ENCODE peak calls at places on chromosome 18, in four cellular contexts. One of them, this sample, is unnamed.

GRCh38 chr18:10864722-10865121 is 284.6 kb downstream of the PIEZO2 start:
- DNase-seq in H1: no peak
- DNase-seq in K562: no peak
- DNase-seq in HepG2: no peak
- DNase-seq in this sample: no peak

GRCh38 chr18:35267809-35268208 is 22.2 kb downstream of the ZSCAN30 start:
- DNase-seq in H1: no peak
- DNase-seq in K562: no peak
- DNase-seq in HepG2: no peak
- DNase-seq in this sample: peak; percentile 4

GRCh38 chr18:74082476-74083070 is 65.1 kb downstream of the FBXO15 start:
- DNase-seq in HepG2: peak; percentile 65
- DNase-seq in H1: peak; percentile 77
- DNase-seq in K562: no peak
- DNase-seq in this sample: no peak

GRCh38 chr18:55318864-55319516 is 269.0 kb downstream of the TCF4 start:
- DNase-seq in HepG2: no peak
- DNase-seq in K562: no peak
- DNase-seq in H1: no peak
- DNase-seq in this sample: peak; percentile 81

GRCh38 chr18:39786477-39786876 is 2168.6 kb upstream of the PIK3C3 start:
- DNase-seq in K562: no peak
- DNase-seq in HepG2: no peak
- DNase-seq in H1: no peak
- DNase-seq in this sample: no peak

GRCh38 chr18:13223341-13224148 is 5.0 kb downstream of the LDLRAD4 start:
- DNase-seq in K562: no peak
- DNase-seq in H1: no peak
- DNase-seq in HepG2: no peak
- DNase-seq in this sample: no peak

GRCh38 chr18:11993264-11993916 is 12.1 kb downstream of the IMPA2 start:
- DNase-seq in H1: no peak
- DNase-seq in K562: no peak
- DNase-seq in HepG2: no peak
- DNase-seq in this sample: no peak

GRCh38 chr18:74493689-74494088 is 2.5 kb upstream of the CNDP2 start:
- DNase-seq in H1: peak; percentile 42
- DNase-seq in K562: no peak
- DNase-seq in HepG2: peak; percentile 68
- DNase-seq in this sample: peak; percentile 54

GRCh38 chr18:8957731-8958130 is 144.8 kb upstream of the NDUFV2 start:
- DNase-seq in HepG2: no peak
- DNase-seq in K562: no peak
- DNase-seq in H1: no peak
- DNase-seq in this sample: no peak

GRCh38 chr18:47917923-47918610 is 12.4 kb downstream of the SMAD2 start:
- DNase-seq in HepG2: no peak
- DNase-seq in H1: no peak
- DNase-seq in K562: no peak
- DNase-seq in this sample: no peak

GRCh38 chr18:35410561-35410960 is 33.4 kb upstream of the ZNF396 start:
- DNase-seq in HepG2: no peak
- DNase-seq in H1: no peak
- DNase-seq in K562: no peak
- DNase-seq in this sample: no peak

GRCh38 chr18:48874701-48875162 is 76.0 kb downstream of the SMAD7 start:
- DNase-seq in H1: no peak
- DNase-seq in K562: no peak
- DNase-seq in HepG2: no peak
- DNase-seq in this sample: no peak

GRCh38 chr18:73258375-73259087 is 390.7 kb upstream of the NETO1 start:
- DNase-seq in K562: no peak
- DNase-seq in HepG2: no peak
- DNase-seq in H1: no peak
- DNase-seq in this sample: no peak

GRCh38 chr18:11925800-11926481 is 17.8 kb upstream of the MPPE1 start:
- DNase-seq in K562: peak; percentile 45
- DNase-seq in H1: no peak
- DNase-seq in HepG2: peak; percentile 69
- DNase-seq in this sample: no peak

GRCh38 chr18:13434854-13435253 is 216.3 kb downstream of the LDLRAD4 start:
- DNase-seq in K562: no peak
- DNase-seq in H1: no peak
- DNase-seq in HepG2: no peak
- DNase-seq in this sample: no peak

GRCh38 chr18:46250084-46250811 is 146.1 kb downstream of the HAUS1 start:
- DNase-seq in H1: no peak
- DNase-seq in K562: no peak
- DNase-seq in HepG2: no peak
- DNase-seq in this sample: peak; percentile 76

GRCh38 chr18:78865771-78866310 is 113.8 kb upstream of the SALL3 start:
- DNase-seq in H1: no peak
- DNase-seq in HepG2: no peak
- DNase-seq in K562: no peak
- DNase-seq in this sample: no peak
- TF ChIP-seq JUN in H1: no peak
- TF ChIP-seq JUN in HepG2: no peak
- TF ChIP-seq JUN in K562: no peak
- TF ChIP-seq JUN in this sample: no peak

DNA sequence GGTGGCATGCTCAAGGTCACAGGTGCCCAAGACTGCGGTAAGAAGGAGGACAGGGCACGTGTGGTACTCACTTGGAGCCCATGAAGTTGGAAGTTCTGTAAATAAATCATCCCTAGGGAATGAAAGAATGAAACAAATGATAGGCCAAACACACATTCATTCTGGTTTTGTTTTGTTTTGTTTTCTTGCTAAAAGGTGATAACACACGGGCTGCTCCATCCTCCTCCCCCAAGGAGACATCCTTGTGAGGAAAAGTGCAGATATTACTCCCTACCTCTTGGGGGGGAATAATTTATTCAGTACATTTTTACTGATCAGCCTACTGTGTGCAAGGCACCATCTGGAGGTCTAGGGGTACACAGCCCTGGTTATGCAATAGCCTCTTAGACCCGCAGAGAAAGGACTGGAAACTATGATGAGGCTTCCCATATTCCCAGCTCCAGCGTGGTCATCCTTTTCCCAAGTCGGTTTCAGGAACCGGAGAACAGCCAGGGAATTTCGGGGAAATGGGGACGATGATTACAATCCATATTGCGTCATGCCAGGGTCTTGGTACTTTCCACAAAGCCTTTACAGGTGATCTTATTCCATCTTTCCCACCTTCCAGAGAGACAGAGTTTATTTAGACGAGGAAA is 6.3 kb downstream of the RAX start:
- DNase-seq in H1: no peak
- DNase-seq in HepG2: no peak
- DNase-seq in K562: no peak
- DNase-seq in this sample: no peak
- TF ChIP-seq EZH2 in H1: no peak
- TF ChIP-seq EZH2 in HepG2: no peak
- TF ChIP-seq EZH2 in K562: no peak
- TF ChIP-seq EZH2 in this sample: no peak

DNA sequence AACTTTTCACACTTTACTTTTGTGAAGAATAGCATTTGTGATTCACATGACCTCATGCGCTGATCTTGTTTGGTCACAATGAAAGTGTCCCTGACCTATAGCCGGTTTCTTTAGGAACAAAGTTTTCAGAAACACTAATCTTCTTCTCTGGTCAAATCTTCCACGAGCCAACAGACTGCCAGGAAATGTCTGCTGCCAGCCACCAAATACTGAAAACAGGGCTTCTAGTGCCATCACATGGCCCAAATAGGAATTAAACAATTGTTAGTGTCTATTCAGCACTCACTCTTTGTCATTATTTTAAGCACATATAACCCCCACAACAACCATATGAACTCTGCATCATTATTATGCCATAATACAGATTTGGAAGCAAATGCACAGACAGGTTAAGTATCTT is 286.5 kb upstream of the SYT4 start:
- DNase-seq in K562: no peak
- DNase-seq in HepG2: peak; percentile 12
- DNase-seq in H1: no peak
- DNase-seq in this sample: peak; percentile 48
- TF ChIP-seq JUN in K562: no peak
- TF ChIP-seq JUN in HepG2: no peak
- TF ChIP-seq JUN in H1: no peak
- TF ChIP-seq JUN in this sample: no peak

DNA sequence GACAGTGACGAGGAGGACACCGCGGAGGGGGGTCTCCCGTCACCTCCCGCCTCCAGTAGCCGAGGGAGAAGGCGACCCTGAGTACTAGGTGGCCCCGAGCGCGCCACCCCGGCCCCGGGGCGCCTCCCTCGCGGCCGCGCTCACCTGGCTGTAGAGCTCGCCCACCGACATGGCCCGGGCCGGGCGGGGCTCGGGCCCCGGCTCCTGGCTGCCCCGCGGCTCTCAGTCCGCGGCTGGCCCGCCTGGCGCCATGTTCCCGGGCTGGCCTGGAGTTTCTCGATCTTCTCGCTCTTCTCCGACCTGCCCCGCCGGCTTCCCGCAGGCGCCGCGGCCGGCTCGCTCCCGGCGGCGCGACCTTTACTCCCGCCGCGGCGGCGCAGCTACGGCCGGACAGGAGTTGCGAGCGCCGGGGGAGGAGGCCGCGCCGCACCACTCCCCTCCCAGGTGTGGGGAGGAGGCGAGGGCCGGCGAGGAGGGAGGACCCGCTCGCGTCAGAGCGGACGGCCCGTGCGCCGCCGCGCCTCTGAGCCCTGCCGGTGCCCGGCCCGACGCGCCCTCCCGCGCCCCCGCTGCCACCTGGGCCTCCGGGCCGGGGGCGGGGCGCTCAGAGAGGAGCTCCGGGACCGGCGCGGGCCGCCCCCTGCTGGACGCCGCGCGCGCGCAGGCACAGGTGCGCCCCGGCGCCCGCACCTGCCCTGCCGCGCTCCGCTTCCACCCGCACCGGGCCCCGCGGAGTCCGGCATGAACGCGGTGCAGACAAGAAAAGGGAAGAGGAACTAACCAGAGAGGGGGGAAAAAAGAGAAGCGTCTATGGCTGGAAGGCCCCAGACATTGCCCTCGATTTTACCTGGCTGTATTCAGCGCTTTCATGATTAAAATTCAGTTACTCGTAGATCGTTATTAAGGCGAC is at the start of gene MYO5B:
- DNase-seq in HepG2: peak; percentile 63
- DNase-seq in K562: peak; percentile 81
- DNase-seq in H1: peak; percentile 86
- DNase-seq in this sample: no peak
- TF ChIP-seq EZH2 in HepG2: no peak
- TF ChIP-seq EZH2 in K562: no peak
- TF ChIP-seq EZH2 in H1: peak; percentile 19
- TF ChIP-seq EZH2 in this sample: peak; percentile 95

DNA sequence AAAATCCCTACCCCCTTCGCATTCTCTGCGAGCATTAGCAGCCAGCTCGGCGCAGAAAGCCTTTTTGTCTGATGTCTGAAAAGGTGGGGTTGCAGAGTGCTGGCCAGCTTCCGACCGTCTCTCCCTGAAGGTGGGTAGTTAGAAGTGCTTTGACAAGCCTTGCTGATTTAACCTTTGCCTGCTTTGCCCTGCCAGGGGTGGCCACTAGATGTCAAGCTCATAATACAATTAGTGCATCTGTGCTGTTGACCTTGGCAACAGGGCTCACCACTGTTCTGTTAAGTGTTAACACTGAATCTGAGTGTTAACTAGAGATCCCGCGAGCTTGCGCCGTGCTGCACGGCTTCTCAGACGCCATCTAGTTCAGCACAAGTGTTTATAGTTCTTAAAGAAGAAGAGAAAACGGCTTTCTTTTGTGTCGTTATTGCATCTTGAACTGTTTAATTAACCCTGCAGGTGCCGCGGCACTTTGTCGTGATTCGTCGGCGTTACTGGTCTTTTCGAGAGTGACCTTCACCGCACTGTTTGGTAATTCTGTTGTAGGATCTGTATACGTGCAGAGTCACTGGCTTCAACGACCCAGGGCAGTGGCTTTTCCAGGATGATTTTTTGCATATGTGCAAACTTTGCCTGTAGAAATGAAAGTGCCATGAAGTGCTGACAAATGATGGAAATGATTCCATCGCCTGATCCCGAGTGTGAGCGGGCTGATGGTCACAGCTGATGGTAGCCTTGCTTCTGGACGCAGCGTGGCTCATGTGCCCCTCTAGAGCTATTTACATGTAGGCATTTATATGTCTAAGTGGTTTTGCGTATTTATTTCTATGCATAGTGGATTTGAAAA is 5.5 kb downstream of the SALL3 start:
- DNase-seq in K562: no peak
- DNase-seq in H1: no peak
- DNase-seq in HepG2: peak; percentile 33
- DNase-seq in this sample: no peak
- TF ChIP-seq JUN in K562: no peak
- TF ChIP-seq JUN in H1: no peak
- TF ChIP-seq JUN in HepG2: no peak
- TF ChIP-seq JUN in this sample: no peak

GRCh38 chr18:62242955-62243354 is 55.9 kb downstream of the RELCH start:
- DNase-seq in K562: no peak
- DNase-seq in H1: no peak
- DNase-seq in HepG2: no peak
- DNase-seq in this sample: no peak
- TF ChIP-seq EZH2 in K562: no peak
- TF ChIP-seq EZH2 in H1: no peak
- TF ChIP-seq EZH2 in HepG2: no peak
- TF ChIP-seq EZH2 in this sample: no peak

DNA sequence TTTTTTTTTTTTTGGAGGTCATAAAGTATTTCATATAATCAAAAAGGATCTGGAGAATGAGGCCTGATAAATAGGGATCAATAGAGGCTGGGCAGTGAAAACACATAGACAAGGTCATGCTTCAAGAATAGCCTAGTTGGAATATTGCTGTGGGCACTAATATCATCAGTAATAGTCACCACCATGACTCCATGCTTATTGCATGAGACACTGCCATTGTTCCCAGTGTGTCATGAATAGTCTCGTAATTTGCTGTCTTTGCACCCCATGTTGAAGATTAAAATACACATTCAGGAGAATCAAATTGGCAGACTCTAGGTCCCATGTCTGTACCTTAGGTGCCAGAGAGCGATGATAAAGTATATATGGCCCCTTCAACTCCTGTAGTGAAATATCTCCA is 10.3 kb downstream of the ASXL3 start:
- DNase-seq in HepG2: no peak
- DNase-seq in K562: no peak
- DNase-seq in H1: no peak
- DNase-seq in this sample: no peak
- TF ChIP-seq JUN in HepG2: no peak
- TF ChIP-seq JUN in K562: no peak
- TF ChIP-seq JUN in H1: no peak
- TF ChIP-seq JUN in this sample: no peak

GRCh38 chr18:57440331-57441101 is 5.3 kb downstream of the ONECUT2 start:
- DNase-seq in H1: peak; percentile 72
- DNase-seq in HepG2: no peak
- DNase-seq in K562: no peak
- DNase-seq in this sample: no peak

GRCh38 chr18:57439985-57440330 is 4.8 kb downstream of the ONECUT2 start:
- DNase-seq in K562: no peak
- DNase-seq in HepG2: no peak
- DNase-seq in H1: no peak
- DNase-seq in this sample: no peak

GRCh38 chr18:57438669-57439616 is 3.8 kb downstream of the ONECUT2 start:
- DNase-seq in K562: no peak
- DNase-seq in H1: no peak
- DNase-seq in HepG2: no peak
- DNase-seq in this sample: no peak

GRCh38 chr18:57437782-57438668 is 2.9 kb downstream of the ONECUT2 start:
- DNase-seq in K562: no peak
- DNase-seq in H1: peak; percentile 88
- DNase-seq in HepG2: peak; percentile 75
- DNase-seq in this sample: peak; percentile 59

GRCh38 chr18:57439617-57439975 is 4.4 kb downstream of the ONECUT2 start:
- DNase-seq in HepG2: no peak
- DNase-seq in H1: peak; percentile 87
- DNase-seq in K562: no peak
- DNase-seq in this sample: no peak
- TF ChIP-seq EZH2 in HepG2: no peak
- TF ChIP-seq EZH2 in H1: no peak
- TF ChIP-seq EZH2 in K562: no peak
- TF ChIP-seq EZH2 in this sample: no peak

This sample was measured in endothelial cell of umbilical vein.